ENCODE peak calls at places on chromosomes 5 and 9, in ten cellular contexts. One of them, this sample, is unnamed.

GRCh38 chr5:62457071-62457470 is 44.5 kb downstream of the IPO11 start:
- DNase-seq in A549: no peak
- DNase-seq in upper lobe of left lung: no peak
- DNase-seq in sigmoid colon: no peak
- DNase-seq in K562: no peak
- DNase-seq in H1: no peak
- DNase-seq in esophagus muscularis mucosa: no peak
- DNase-seq in transverse colon: no peak
- DNase-seq in suprapubic skin: no peak
- DNase-seq in stomach: no peak
- DNase-seq in this sample: no peak

GRCh38 chr5:125597338-125597737 is 825.9 kb upstream of the GRAMD2B start:
- DNase-seq in A549: no peak
- DNase-seq in upper lobe of left lung: no peak
- DNase-seq in sigmoid colon: no peak
- DNase-seq in K562: no peak
- DNase-seq in H1: no peak
- DNase-seq in esophagus muscularis mucosa: no peak
- DNase-seq in transverse colon: no peak
- DNase-seq in suprapubic skin: no peak
- DNase-seq in stomach: no peak
- DNase-seq in this sample: no peak

GRCh38 chr9:134995792-134996120 is 78.0 kb upstream of the FCN1 start:
- DNase-seq in A549: no peak
- DNase-seq in upper lobe of left lung: no peak
- DNase-seq in sigmoid colon: peak; percentile 40
- DNase-seq in K562: no peak
- DNase-seq in H1: no peak
- DNase-seq in esophagus muscularis mucosa: no peak
- DNase-seq in transverse colon: no peak
- DNase-seq in suprapubic skin: peak; percentile 21
- DNase-seq in stomach: no peak
- DNase-seq in this sample: peak; percentile 3

GRCh38 chr5:84445049-84445685 is 60.5 kb upstream of the EDIL3 start:
- DNase-seq in A549: no peak
- DNase-seq in upper lobe of left lung: no peak
- DNase-seq in sigmoid colon: no peak
- DNase-seq in K562: no peak
- DNase-seq in H1: no peak
- DNase-seq in esophagus muscularis mucosa: no peak
- DNase-seq in transverse colon: no peak
- DNase-seq in suprapubic skin: no peak
- DNase-seq in stomach: no peak
- DNase-seq in this sample: no peak

GRCh38 chr9:125541840-125542243 is 165.2 kb downstream of the MAPKAP1 start:
- DNase-seq in A549: no peak
- DNase-seq in upper lobe of left lung: no peak
- DNase-seq in sigmoid colon: no peak
- DNase-seq in K562: no peak
- DNase-seq in H1: no peak
- DNase-seq in esophagus muscularis mucosa: no peak
- DNase-seq in transverse colon: no peak
- DNase-seq in suprapubic skin: no peak
- DNase-seq in stomach: no peak
- DNase-seq in this sample: no peak

GRCh38 chr9:124472770-124473169 is 22.5 kb downstream of the ADGRD2 start:
- DNase-seq in A549: no peak
- DNase-seq in upper lobe of left lung: no peak
- DNase-seq in sigmoid colon: no peak
- DNase-seq in K562: peak; percentile 42
- DNase-seq in H1: no peak
- DNase-seq in esophagus muscularis mucosa: no peak
- DNase-seq in transverse colon: no peak
- DNase-seq in suprapubic skin: no peak
- DNase-seq in stomach: no peak
- DNase-seq in this sample: no peak

GRCh38 chr5:54754420-54754819 is 231.0 kb downstream of the ESM1 start:
- DNase-seq in A549: no peak
- DNase-seq in upper lobe of left lung: no peak
- DNase-seq in sigmoid colon: no peak
- DNase-seq in K562: no peak
- DNase-seq in H1: no peak
- DNase-seq in esophagus muscularis mucosa: no peak
- DNase-seq in transverse colon: no peak
- DNase-seq in suprapubic skin: no peak
- DNase-seq in stomach: no peak
- DNase-seq in this sample: no peak

GRCh38 chr9:14616188-14616982 is 76.8 kb downstream of the ZDHHC21 start:
- DNase-seq in A549: peak; percentile 6
- DNase-seq in upper lobe of left lung: no peak
- DNase-seq in sigmoid colon: no peak
- DNase-seq in K562: peak; percentile 16
- DNase-seq in H1: no peak
- DNase-seq in esophagus muscularis mucosa: no peak
- DNase-seq in transverse colon: no peak
- DNase-seq in suprapubic skin: no peak
- DNase-seq in stomach: no peak
- DNase-seq in this sample: no peak

GRCh38 chr5:81787843-81788242 is 36.9 kb upstream of the SSBP2 start:
- DNase-seq in A549: no peak
- DNase-seq in upper lobe of left lung: no peak
- DNase-seq in sigmoid colon: peak; percentile 89
- DNase-seq in K562: no peak
- DNase-seq in H1: no peak
- DNase-seq in esophagus muscularis mucosa: no peak
- DNase-seq in transverse colon: peak; percentile 55
- DNase-seq in suprapubic skin: no peak
- DNase-seq in stomach: peak; percentile 63
- DNase-seq in this sample: peak; percentile 70

GRCh38 chr5:39176740-39177628 is 42.4 kb downstream of the FYB1 start:
- DNase-seq in A549: no peak
- DNase-seq in upper lobe of left lung: no peak
- DNase-seq in sigmoid colon: no peak
- DNase-seq in K562: peak; percentile 57
- DNase-seq in H1: no peak
- DNase-seq in esophagus muscularis mucosa: peak; percentile 85
- DNase-seq in transverse colon: no peak
- DNase-seq in suprapubic skin: no peak
- DNase-seq in stomach: no peak
- DNase-seq in this sample: no peak

GRCh38 chr9:86909388-86909787 is 37.9 kb downstream of the GAS1 start:
- DNase-seq in A549: no peak
- DNase-seq in upper lobe of left lung: no peak
- DNase-seq in sigmoid colon: no peak
- DNase-seq in K562: no peak
- DNase-seq in H1: no peak
- DNase-seq in esophagus muscularis mucosa: no peak
- DNase-seq in transverse colon: no peak
- DNase-seq in suprapubic skin: no peak
- DNase-seq in stomach: no peak
- DNase-seq in this sample: no peak

GRCh38 chr9:127918201-127919107 is 1.6 kb upstream of the ST6GALNAC4 start:
- DNase-seq in A549: no peak
- DNase-seq in upper lobe of left lung: no peak
- DNase-seq in sigmoid colon: no peak
- DNase-seq in K562: peak; percentile 74
- DNase-seq in H1: no peak
- DNase-seq in esophagus muscularis mucosa: no peak
- DNase-seq in transverse colon: peak; percentile 28
- DNase-seq in suprapubic skin: no peak
- DNase-seq in stomach: no peak
- DNase-seq in this sample: no peak

GRCh38 chr9:114763220-114763619 is 42.6 kb downstream of the TNFSF15 start:
- DNase-seq in A549: no peak
- DNase-seq in upper lobe of left lung: no peak
- DNase-seq in sigmoid colon: no peak
- DNase-seq in K562: no peak
- DNase-seq in H1: no peak
- DNase-seq in esophagus muscularis mucosa: no peak
- DNase-seq in transverse colon: no peak
- DNase-seq in suprapubic skin: no peak
- DNase-seq in stomach: no peak
- DNase-seq in this sample: no peak

GRCh38 chr9:130041648-130042405 is 1.2 kb downstream of the FNBP1 start:
- DNase-seq in A549: no peak
- DNase-seq in upper lobe of left lung: no peak
- DNase-seq in sigmoid colon: peak; percentile 74
- DNase-seq in K562: no peak
- DNase-seq in H1: no peak
- DNase-seq in esophagus muscularis mucosa: no peak
- DNase-seq in transverse colon: no peak
- DNase-seq in suprapubic skin: no peak
- DNase-seq in stomach: no peak
- DNase-seq in this sample: peak; percentile 30

GRCh38 chr5:139863855-139864558 is 68.4 kb downstream of the PSD2 start:
- DNase-seq in A549: peak; percentile 80
- DNase-seq in upper lobe of left lung: peak; percentile 34
- DNase-seq in sigmoid colon: peak; percentile 83
- DNase-seq in K562: peak; percentile 75
- DNase-seq in H1: no peak
- DNase-seq in esophagus muscularis mucosa: no peak
- DNase-seq in transverse colon: peak; percentile 67
- DNase-seq in suprapubic skin: no peak
- DNase-seq in stomach: peak; percentile 74
- DNase-seq in this sample: peak; percentile 74

GRCh38 chr5:127447822-127448221 is 69.6 kb upstream of the PRRC1 start:
- DNase-seq in A549: no peak
- DNase-seq in upper lobe of left lung: no peak
- DNase-seq in sigmoid colon: no peak
- DNase-seq in K562: no peak
- DNase-seq in H1: no peak
- DNase-seq in esophagus muscularis mucosa: no peak
- DNase-seq in transverse colon: no peak
- DNase-seq in suprapubic skin: no peak
- DNase-seq in stomach: no peak
- DNase-seq in this sample: no peak

GRCh38 chr9:98866435-98867108 is 59.1 kb downstream of the GALNT12 start:
- DNase-seq in A549: no peak
- DNase-seq in upper lobe of left lung: no peak
- DNase-seq in sigmoid colon: no peak
- DNase-seq in K562: no peak
- DNase-seq in H1: no peak
- DNase-seq in esophagus muscularis mucosa: no peak
- DNase-seq in transverse colon: no peak
- DNase-seq in suprapubic skin: no peak
- DNase-seq in stomach: no peak
- DNase-seq in this sample: no peak
- TF ChIP-seq EP300 in A549: no peak
- TF ChIP-seq EP300 in upper lobe of left lung: no peak
- TF ChIP-seq EP300 in sigmoid colon: no peak
- TF ChIP-seq EP300 in K562: no peak
- TF ChIP-seq EP300 in H1: no peak
- TF ChIP-seq EP300 in esophagus muscularis mucosa: no peak
- TF ChIP-seq EP300 in transverse colon: no peak
- TF ChIP-seq EP300 in suprapubic skin: no peak
- TF ChIP-seq EP300 in stomach: no peak
- TF ChIP-seq EP300 in this sample: no peak

DNA sequence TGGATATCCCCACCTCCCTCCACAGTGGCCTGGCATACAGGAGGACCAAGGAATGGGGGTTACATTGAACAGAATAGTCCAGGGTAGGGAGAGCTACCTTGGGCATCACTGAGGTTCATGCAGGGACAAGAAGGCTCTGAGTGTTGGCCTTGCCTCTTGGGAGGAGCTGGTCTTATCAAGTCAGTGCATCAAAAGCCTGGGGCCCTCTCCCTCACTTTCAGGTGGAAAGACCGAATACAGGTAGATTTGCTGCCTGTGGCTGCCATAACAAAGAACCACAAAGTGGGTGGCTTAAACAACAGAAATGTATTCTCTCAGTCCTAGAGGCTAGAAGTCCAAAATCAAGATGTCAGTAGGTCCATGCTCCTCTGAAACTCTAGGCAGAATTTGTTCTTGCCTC is 18.5 kb upstream of the ARSI start:
- DNase-seq in A549: no peak
- DNase-seq in upper lobe of left lung: no peak
- DNase-seq in sigmoid colon: no peak
- DNase-seq in K562: no peak
- DNase-seq in H1: no peak
- DNase-seq in esophagus muscularis mucosa: no peak
- DNase-seq in transverse colon: no peak
- DNase-seq in suprapubic skin: no peak
- DNase-seq in stomach: no peak
- DNase-seq in this sample: no peak
- H3K27ac ChIP-seq in A549: peak overlapping the region; percentile 97
- H3K27ac ChIP-seq in upper lobe of left lung: no peak overlapping the region
- H3K27ac ChIP-seq in sigmoid colon: no peak overlapping the region
- H3K27ac ChIP-seq in K562: no peak overlapping the region
- H3K27ac ChIP-seq in H1: no peak overlapping the region
- H3K27ac ChIP-seq in esophagus muscularis mucosa: no peak overlapping the region
- H3K27ac ChIP-seq in transverse colon: no peak overlapping the region
- H3K27ac ChIP-seq in suprapubic skin: no peak overlapping the region
- H3K27ac ChIP-seq in stomach: no peak overlapping the region
- H3K27ac ChIP-seq in this sample: no peak overlapping the region

DNA sequence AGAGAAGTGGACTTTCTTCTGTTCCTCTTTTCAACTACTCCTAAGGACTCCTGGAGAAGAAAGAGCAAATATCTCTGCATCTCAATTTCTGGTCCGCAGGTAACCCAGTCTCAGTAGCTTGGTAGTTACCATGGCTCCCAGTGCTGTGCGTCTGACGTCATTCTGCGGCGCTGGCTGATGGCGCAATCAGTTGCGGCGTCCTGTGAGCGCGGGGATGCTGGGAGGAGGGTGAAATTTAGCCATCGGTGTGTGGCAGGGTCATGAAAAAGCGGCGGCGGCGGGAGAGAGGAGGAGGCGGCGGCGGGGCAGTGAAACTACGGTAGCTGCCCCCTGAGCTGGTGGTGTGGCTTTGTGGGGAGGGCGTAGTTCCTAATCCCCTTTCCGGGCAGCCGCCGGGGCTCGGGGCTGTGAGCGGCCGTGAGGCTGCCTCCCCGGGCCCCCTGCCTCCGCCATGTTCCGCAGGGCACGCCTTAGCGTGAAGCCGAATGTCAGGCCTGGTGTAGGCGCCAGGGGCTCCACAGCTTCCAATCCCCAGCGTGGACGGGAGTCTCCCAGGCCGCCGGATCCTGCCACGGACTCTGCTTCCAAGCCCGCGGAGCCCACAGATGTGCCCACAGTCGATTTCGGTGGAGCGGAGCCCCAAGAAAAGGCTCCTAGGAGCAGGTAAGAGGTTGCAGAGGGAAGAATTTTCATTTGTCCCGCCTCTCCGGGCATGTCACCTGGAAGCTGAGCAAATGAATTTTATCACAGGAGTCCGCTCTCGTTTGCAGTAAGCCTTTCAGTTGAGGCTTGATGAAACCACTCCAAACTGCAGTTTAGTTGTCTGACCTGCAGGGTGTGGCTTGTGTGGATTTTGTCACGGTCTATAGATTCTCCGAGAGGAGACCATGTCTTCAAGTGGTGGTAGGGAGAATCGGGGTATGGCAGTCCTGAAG is at the start of gene BDP1:
- DNase-seq in A549: peak; percentile 91
- DNase-seq in upper lobe of left lung: peak; percentile 99
- DNase-seq in sigmoid colon: peak; percentile 97
- DNase-seq in K562: peak; percentile 90
- DNase-seq in H1: peak; percentile 77
- DNase-seq in esophagus muscularis mucosa: peak; percentile 99
- DNase-seq in transverse colon: peak; percentile 98
- DNase-seq in suprapubic skin: peak; percentile 96
- DNase-seq in stomach: peak; percentile 98
- DNase-seq in this sample: peak; percentile 97
- TF ChIP-seq CTCF in A549: peak; percentile 18
- TF ChIP-seq CTCF in upper lobe of left lung: no peak
- TF ChIP-seq CTCF in sigmoid colon: peak; percentile 15
- TF ChIP-seq CTCF in K562: peak; percentile 29
- TF ChIP-seq CTCF in H1: no peak
- TF ChIP-seq CTCF in esophagus muscularis mucosa: peak; percentile 13
- TF ChIP-seq CTCF in transverse colon: peak; percentile 50
- TF ChIP-seq CTCF in suprapubic skin: peak; percentile 5
- TF ChIP-seq CTCF in stomach: peak; percentile 5
- TF ChIP-seq CTCF in this sample: no peak

GRCh38 chr5:157558089-157558595 is 17.4 kb downstream of the ADAM19 start:
- DNase-seq in A549: no peak
- DNase-seq in upper lobe of left lung: no peak
- DNase-seq in sigmoid colon: no peak
- DNase-seq in K562: no peak
- DNase-seq in H1: no peak
- DNase-seq in esophagus muscularis mucosa: no peak
- DNase-seq in transverse colon: no peak
- DNase-seq in suprapubic skin: no peak
- DNase-seq in stomach: no peak
- DNase-seq in this sample: no peak
- TF ChIP-seq EP300 in A549: no peak
- TF ChIP-seq EP300 in upper lobe of left lung: no peak
- TF ChIP-seq EP300 in sigmoid colon: no peak
- TF ChIP-seq EP300 in K562: no peak
- TF ChIP-seq EP300 in H1: no peak
- TF ChIP-seq EP300 in esophagus muscularis mucosa: no peak
- TF ChIP-seq EP300 in transverse colon: no peak
- TF ChIP-seq EP300 in suprapubic skin: no peak
- TF ChIP-seq EP300 in stomach: no peak
- TF ChIP-seq EP300 in this sample: no peak